ENCODE peak calls at places on chromosome 5, in five cellular contexts. One of them, this sample, is unnamed.

GRCh38 chr5:177325868-177326381 is 14.2 kb upstream of the MXD3 start:
- DNase-seq in non-pigmented ciliary epithelial cell: no peak
- DNase-seq in choroid plexus epithelial cell: no peak
- DNase-seq in amniotic stem cell: no peak
- DNase-seq in GM23338: peak; percentile 47
- DNase-seq in this sample: no peak

GRCh38 chr5:173885481-173886010 is 2.6 kb upstream of the CPEB4 start:
- DNase-seq in non-pigmented ciliary epithelial cell: no peak
- DNase-seq in choroid plexus epithelial cell: no peak
- DNase-seq in amniotic stem cell: no peak
- DNase-seq in GM23338: no peak
- DNase-seq in this sample: no peak

GRCh38 chr5:91272858-91273257 is 110.3 kb downstream of the ARRDC3 start:
- DNase-seq in non-pigmented ciliary epithelial cell: no peak
- DNase-seq in choroid plexus epithelial cell: peak; percentile 52
- DNase-seq in amniotic stem cell: no peak
- DNase-seq in GM23338: no peak
- DNase-seq in this sample: no peak

GRCh38 chr5:138964547-138965174 is 89.5 kb upstream of the LRRTM2 start:
- DNase-seq in non-pigmented ciliary epithelial cell: no peak
- DNase-seq in choroid plexus epithelial cell: no peak
- DNase-seq in amniotic stem cell: no peak
- DNase-seq in GM23338: no peak
- DNase-seq in this sample: no peak

GRCh38 chr5:9351535-9351934 is 194.3 kb downstream of the SEMA5A start:
- DNase-seq in non-pigmented ciliary epithelial cell: no peak
- DNase-seq in choroid plexus epithelial cell: no peak
- DNase-seq in amniotic stem cell: no peak
- DNase-seq in GM23338: no peak
- DNase-seq in this sample: no peak

GRCh38 chr5:11046160-11046559 is 285.1 kb upstream of the DAP start:
- DNase-seq in non-pigmented ciliary epithelial cell: no peak
- DNase-seq in choroid plexus epithelial cell: peak; percentile 28
- DNase-seq in amniotic stem cell: no peak
- DNase-seq in GM23338: peak; percentile 43
- DNase-seq in this sample: no peak

GRCh38 chr5:55413644-55414043 is 105.9 kb downstream of the MTREX start:
- DNase-seq in non-pigmented ciliary epithelial cell: no peak
- DNase-seq in choroid plexus epithelial cell: no peak
- DNase-seq in amniotic stem cell: no peak
- DNase-seq in GM23338: no peak
- DNase-seq in this sample: no peak

GRCh38 chr5:132754111-132754510 is 6.9 kb downstream of the CCNI2 start:
- DNase-seq in non-pigmented ciliary epithelial cell: no peak
- DNase-seq in choroid plexus epithelial cell: no peak
- DNase-seq in amniotic stem cell: no peak
- DNase-seq in GM23338: no peak
- DNase-seq in this sample: no peak

GRCh38 chr5:25909163-25909562 is 1129.2 kb downstream of the CDH9 start:
- DNase-seq in non-pigmented ciliary epithelial cell: no peak
- DNase-seq in choroid plexus epithelial cell: no peak
- DNase-seq in amniotic stem cell: no peak
- DNase-seq in GM23338: no peak
- DNase-seq in this sample: no peak

GRCh38 chr5:130605200-130605599 is 559.9 kb downstream of the HINT1 start:
- DNase-seq in non-pigmented ciliary epithelial cell: no peak
- DNase-seq in choroid plexus epithelial cell: no peak
- DNase-seq in amniotic stem cell: no peak
- DNase-seq in GM23338: no peak
- DNase-seq in this sample: no peak

This sample was measured in tibial nerve.